ENCODE peak calls at places on chromosome 9, in seven cellular contexts. One of them, this sample, is unnamed.
A peak's percentile ranks its signal among the peaks of the same experiment; 100 is the strongest.

GRCh38 chr9:93252781-93253530 is 69.0 kb downstream of the WNK2 start:
- DNase-seq in left lung: peak; percentile 71
- DNase-seq in HFF-Myc: no peak
- DNase-seq in astrocyte of the cerebellum: no peak
- DNase-seq in GM12864: no peak
- DNase-seq in heart right ventricle: no peak
- DNase-seq in breast epithelium: no peak
- DNase-seq in this sample: no peak

GRCh38 chr9:104941597-104941996 is 13.6 kb upstream of the ABCA1 start:
- DNase-seq in breast epithelium: no peak
- DNase-seq in heart right ventricle: no peak
- DNase-seq in left lung: no peak
- DNase-seq in astrocyte of the cerebellum: no peak
- DNase-seq in HFF-Myc: no peak
- DNase-seq in GM12864: no peak
- DNase-seq in this sample: no peak

GRCh38 chr9:2502760-2503159 is 118.8 kb upstream of the VLDLR start:
- DNase-seq in astrocyte of the cerebellum: peak; percentile 32
- DNase-seq in heart right ventricle: no peak
- DNase-seq in GM12864: no peak
- DNase-seq in HFF-Myc: no peak
- DNase-seq in breast epithelium: no peak
- DNase-seq in left lung: no peak
- DNase-seq in this sample: no peak

GRCh38 chr9:94860678-94861588 is 134.4 kb downstream of the AOPEP start:
- DNase-seq in GM12864: peak; percentile 60
- DNase-seq in breast epithelium: no peak
- DNase-seq in astrocyte of the cerebellum: peak; percentile 92
- DNase-seq in left lung: no peak
- DNase-seq in HFF-Myc: no peak
- DNase-seq in heart right ventricle: no peak
- DNase-seq in this sample: no peak

GRCh38 chr9:5559659-5560058 is 49.3 kb downstream of the PDCD1LG2 start:
- DNase-seq in left lung: no peak
- DNase-seq in breast epithelium: no peak
- DNase-seq in heart right ventricle: no peak
- DNase-seq in HFF-Myc: no peak
- DNase-seq in astrocyte of the cerebellum: no peak
- DNase-seq in GM12864: no peak
- DNase-seq in this sample: no peak

GRCh38 chr9:35488566-35489312 is 1.2 kb upstream of the RUSC2 start:
- DNase-seq in heart right ventricle: no peak
- DNase-seq in astrocyte of the cerebellum: no peak
- DNase-seq in breast epithelium: no peak
- DNase-seq in left lung: no peak
- DNase-seq in GM12864: no peak
- DNase-seq in HFF-Myc: no peak
- DNase-seq in this sample: no peak

GRCh38 chr9:109467936-109468335 is 30.2 kb downstream of the PTPN3 start:
- DNase-seq in heart right ventricle: no peak
- DNase-seq in breast epithelium: no peak
- DNase-seq in GM12864: no peak
- DNase-seq in astrocyte of the cerebellum: no peak
- DNase-seq in left lung: no peak
- DNase-seq in HFF-Myc: no peak
- DNase-seq in this sample: no peak

GRCh38 chr9:125479846-125480615 is 218.4 kb downstream of the GAPVD1 start:
- DNase-seq in HFF-Myc: no peak
- DNase-seq in breast epithelium: no peak
- DNase-seq in astrocyte of the cerebellum: no peak
- DNase-seq in GM12864: no peak
- DNase-seq in left lung: no peak
- DNase-seq in heart right ventricle: no peak
- DNase-seq in this sample: no peak

GRCh38 chr9:91047993-91048607 is 246.5 kb downstream of the SYK start:
- DNase-seq in GM12864: no peak
- DNase-seq in left lung: no peak
- DNase-seq in HFF-Myc: no peak
- DNase-seq in astrocyte of the cerebellum: no peak
- DNase-seq in breast epithelium: no peak
- DNase-seq in heart right ventricle: no peak
- DNase-seq in this sample: no peak

GRCh38 chr9:15160673-15161072 is 146.3 kb downstream of the TTC39B start:
- DNase-seq in heart right ventricle: no peak
- DNase-seq in astrocyte of the cerebellum: no peak
- DNase-seq in GM12864: no peak
- DNase-seq in breast epithelium: no peak
- DNase-seq in left lung: no peak
- DNase-seq in HFF-Myc: peak; percentile 16
- DNase-seq in this sample: no peak

GRCh38 chr9:137139468-137140150 is 655 bp downstream of the GRIN1 start:
- DNase-seq in heart right ventricle: no peak
- DNase-seq in GM12864: no peak
- DNase-seq in HFF-Myc: no peak
- DNase-seq in breast epithelium: no peak
- DNase-seq in left lung: no peak
- DNase-seq in astrocyte of the cerebellum: no peak
- DNase-seq in this sample: no peak

GRCh38 chr9:137302176-137303030 is at the start of gene NRARP:
- DNase-seq in left lung: peak; percentile 95
- DNase-seq in heart right ventricle: peak; percentile 92
- DNase-seq in HFF-Myc: no peak
- DNase-seq in GM12864: no peak
- DNase-seq in astrocyte of the cerebellum: no peak
- DNase-seq in breast epithelium: peak; percentile 89
- DNase-seq in this sample: peak; percentile 90

GRCh38 chr9:121463026-121463827 is 36.4 kb downstream of the GGTA1 start:
- DNase-seq in breast epithelium: no peak
- DNase-seq in astrocyte of the cerebellum: no peak
- DNase-seq in heart right ventricle: peak; percentile 73
- DNase-seq in GM12864: no peak
- DNase-seq in HFF-Myc: no peak
- DNase-seq in left lung: no peak
- DNase-seq in this sample: peak; percentile 16

GRCh38 chr9:77747163-77747562 is 99.0 kb upstream of the GNA14 start:
- DNase-seq in GM12864: no peak
- DNase-seq in HFF-Myc: no peak
- DNase-seq in astrocyte of the cerebellum: no peak
- DNase-seq in heart right ventricle: no peak
- DNase-seq in left lung: no peak
- DNase-seq in breast epithelium: no peak
- DNase-seq in this sample: no peak

GRCh38 chr9:95077766-95078382 is 239.6 kb downstream of the FANCC start:
- DNase-seq in HFF-Myc: no peak
- DNase-seq in astrocyte of the cerebellum: no peak
- DNase-seq in left lung: no peak
- DNase-seq in heart right ventricle: no peak
- DNase-seq in breast epithelium: no peak
- DNase-seq in GM12864: no peak
- DNase-seq in this sample: no peak

GRCh38 chr9:18798518-18799290 is 234.3 kb downstream of the SAXO1 start:
- DNase-seq in HFF-Myc: no peak
- DNase-seq in left lung: no peak
- DNase-seq in astrocyte of the cerebellum: no peak
- DNase-seq in heart right ventricle: no peak
- DNase-seq in GM12864: no peak
- DNase-seq in breast epithelium: no peak
- DNase-seq in this sample: no peak

GRCh38 chr9:28899926-28900325 is 1326.6 kb upstream of the C9orf72 start:
- DNase-seq in heart right ventricle: no peak
- DNase-seq in left lung: peak; percentile 34
- DNase-seq in HFF-Myc: no peak
- DNase-seq in breast epithelium: no peak
- DNase-seq in GM12864: no peak
- DNase-seq in astrocyte of the cerebellum: no peak
- DNase-seq in this sample: no peak

GRCh38 chr9:70260606-70261005 is 1.8 kb downstream of the SMC5 start:
- DNase-seq in astrocyte of the cerebellum: no peak
- DNase-seq in left lung: no peak
- DNase-seq in heart right ventricle: no peak
- DNase-seq in HFF-Myc: no peak
- DNase-seq in breast epithelium: no peak
- DNase-seq in GM12864: peak; percentile 38
- DNase-seq in this sample: no peak

GRCh38 chr9:89523948-89524347 is 26.0 kb upstream of the SEMA4D start:
- DNase-seq in left lung: no peak
- DNase-seq in breast epithelium: no peak
- DNase-seq in GM12864: no peak
- DNase-seq in HFF-Myc: no peak
- DNase-seq in astrocyte of the cerebellum: no peak
- DNase-seq in heart right ventricle: no peak
- DNase-seq in this sample: no peak

GRCh38 chr9:113582698-113583200 is 119.2 kb downstream of the RGS3 start:
- DNase-seq in HFF-Myc: no peak
- DNase-seq in heart right ventricle: no peak
- DNase-seq in breast epithelium: no peak
- DNase-seq in GM12864: no peak
- DNase-seq in astrocyte of the cerebellum: no peak
- DNase-seq in left lung: no peak
- DNase-seq in this sample: no peak

GRCh38 chr9:127463891-127464290 is 12.6 kb downstream of the LRSAM1 start:
- DNase-seq in heart right ventricle: peak; percentile 61
- DNase-seq in breast epithelium: no peak
- DNase-seq in astrocyte of the cerebellum: no peak
- DNase-seq in HFF-Myc: no peak
- DNase-seq in GM12864: no peak
- DNase-seq in left lung: no peak
- DNase-seq in this sample: no peak

GRCh38 chr9:114501786-114502682 is 3.2 kb downstream of the WHRN start:
- DNase-seq in heart right ventricle: no peak
- DNase-seq in astrocyte of the cerebellum: no peak
- DNase-seq in left lung: no peak
- DNase-seq in GM12864: no peak
- DNase-seq in HFF-Myc: no peak
- DNase-seq in breast epithelium: no peak
- DNase-seq in this sample: no peak

GRCh38 chr9:81543695-81544094 is 145.7 kb downstream of the TLE1 start:
- DNase-seq in breast epithelium: no peak
- DNase-seq in astrocyte of the cerebellum: no peak
- DNase-seq in HFF-Myc: no peak
- DNase-seq in GM12864: no peak
- DNase-seq in left lung: no peak
- DNase-seq in heart right ventricle: no peak
- DNase-seq in this sample: no peak

GRCh38 chr9:81379655-81380054 is 309.7 kb downstream of the TLE1 start:
- DNase-seq in astrocyte of the cerebellum: no peak
- DNase-seq in HFF-Myc: no peak
- DNase-seq in left lung: no peak
- DNase-seq in breast epithelium: no peak
- DNase-seq in heart right ventricle: no peak
- DNase-seq in GM12864: no peak
- DNase-seq in this sample: no peak

DNA sequence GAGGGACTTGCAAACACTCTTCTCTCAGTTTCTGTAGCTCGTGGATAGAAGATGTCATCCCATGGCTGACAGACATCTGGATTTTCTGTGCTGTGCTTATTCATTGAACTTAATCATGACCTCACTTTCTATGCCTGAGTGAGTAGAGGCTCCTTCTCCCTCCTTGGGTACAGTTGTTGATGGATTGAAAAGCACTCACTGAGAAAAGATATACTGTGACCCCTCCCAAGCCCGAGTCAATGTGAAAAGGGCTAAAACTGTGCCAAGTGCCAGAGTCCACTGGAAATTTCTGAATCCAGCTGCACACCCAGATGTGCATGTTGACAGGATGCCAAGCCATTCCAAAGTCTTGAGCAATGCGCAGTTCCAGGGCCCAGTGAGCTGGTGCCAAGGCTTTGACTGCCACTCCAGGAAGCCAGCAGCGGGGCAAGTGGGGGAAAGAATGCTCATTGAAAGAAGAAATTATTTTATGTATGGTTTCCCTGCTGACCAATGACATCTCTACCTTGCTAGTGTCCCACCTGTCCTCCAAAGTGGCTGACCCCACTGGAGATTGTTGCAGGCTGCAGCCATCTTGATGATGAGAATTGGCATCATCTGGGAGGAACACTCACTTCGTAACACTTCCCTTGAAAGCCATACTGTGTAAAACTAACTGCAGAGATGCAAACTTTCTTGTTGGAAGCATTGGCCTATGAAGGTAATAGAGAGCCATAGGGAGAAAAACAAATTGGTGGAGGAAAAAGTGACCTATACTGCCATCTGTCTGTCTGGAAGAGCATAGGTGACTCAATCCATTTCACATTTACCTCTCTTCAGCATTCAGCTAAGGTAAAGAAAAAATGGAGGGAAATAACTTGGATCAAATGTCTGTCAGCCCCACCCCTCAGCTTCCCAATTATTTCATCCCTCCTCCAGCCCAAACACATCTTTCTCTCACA is 473.2 kb downstream of the NTRK2 start:
- DNase-seq in HFF-Myc: peak; percentile 12
- DNase-seq in left lung: no peak
- DNase-seq in GM12864: no peak
- DNase-seq in heart right ventricle: no peak
- DNase-seq in breast epithelium: no peak
- DNase-seq in astrocyte of the cerebellum: peak; percentile 1
- DNase-seq in this sample: no peak
- TF ChIP-seq CTCF in HFF-Myc: peak; percentile 28
- TF ChIP-seq CTCF in left lung: no peak
- TF ChIP-seq CTCF in GM12864: peak; percentile 69
- TF ChIP-seq CTCF in heart right ventricle: peak; percentile 41
- TF ChIP-seq CTCF in breast epithelium: peak; percentile 33
- TF ChIP-seq CTCF in astrocyte of the cerebellum: peak; percentile 46
- TF ChIP-seq CTCF in this sample: peak; percentile 61

GRCh38 chr9:133532937-133533668 is 1.4 kb upstream of the ADAMTSL2 start:
- DNase-seq in astrocyte of the cerebellum: no peak
- DNase-seq in heart right ventricle: peak; percentile 83
- DNase-seq in GM12864: peak; percentile 33
- DNase-seq in breast epithelium: no peak
- DNase-seq in HFF-Myc: no peak
- DNase-seq in left lung: no peak
- DNase-seq in this sample: peak; percentile 64
- TF ChIP-seq CTCF in astrocyte of the cerebellum: peak; percentile 45
- TF ChIP-seq CTCF in heart right ventricle: peak; percentile 40
- TF ChIP-seq CTCF in GM12864: peak; percentile 70
- TF ChIP-seq CTCF in breast epithelium: peak; percentile 42
- TF ChIP-seq CTCF in HFF-Myc: peak; percentile 76
- TF ChIP-seq CTCF in left lung: peak; percentile 37
- TF ChIP-seq CTCF in this sample: peak; percentile 52

GRCh38 chr9:117046666-117047327 is 359.7 kb downstream of the TRIM32 start:
- DNase-seq in breast epithelium: no peak
- DNase-seq in heart right ventricle: no peak
- DNase-seq in GM12864: peak; percentile 18
- DNase-seq in HFF-Myc: no peak
- DNase-seq in astrocyte of the cerebellum: no peak
- DNase-seq in left lung: no peak
- DNase-seq in this sample: no peak
- TF ChIP-seq CTCF in breast epithelium: no peak
- TF ChIP-seq CTCF in heart right ventricle: peak; percentile 10
- TF ChIP-seq CTCF in GM12864: peak; percentile 41
- TF ChIP-seq CTCF in HFF-Myc: peak; percentile 5
- TF ChIP-seq CTCF in astrocyte of the cerebellum: no peak
- TF ChIP-seq CTCF in left lung: no peak
- TF ChIP-seq CTCF in this sample: peak; percentile 38

DNA sequence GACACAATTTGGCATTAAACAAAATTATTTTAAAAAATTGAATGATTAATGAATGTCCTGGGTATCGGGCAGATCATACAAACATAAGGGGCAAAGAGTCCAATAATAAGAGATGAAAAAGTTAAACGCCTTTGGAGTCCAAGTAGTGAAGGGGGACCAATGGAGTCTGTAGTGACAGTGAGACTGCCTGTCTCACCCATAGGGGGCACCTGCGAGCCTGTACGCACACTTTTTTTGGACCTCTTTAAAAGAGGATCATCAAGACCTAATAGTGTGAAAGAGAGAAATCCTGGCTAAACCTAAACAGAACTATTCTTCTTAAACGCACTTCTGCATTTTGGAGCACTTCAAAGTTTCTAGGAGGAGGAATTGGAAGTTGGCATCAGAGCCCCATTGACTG is 636.0 kb upstream of the KLF4 start:
- DNase-seq in GM12864: no peak
- DNase-seq in astrocyte of the cerebellum: no peak
- DNase-seq in HFF-Myc: no peak
- DNase-seq in left lung: no peak
- DNase-seq in heart right ventricle: no peak
- DNase-seq in breast epithelium: no peak
- DNase-seq in this sample: no peak
- TF ChIP-seq CTCF in GM12864: peak; percentile 65
- TF ChIP-seq CTCF in astrocyte of the cerebellum: peak; percentile 24
- TF ChIP-seq CTCF in HFF-Myc: peak; percentile 45
- TF ChIP-seq CTCF in left lung: no peak
- TF ChIP-seq CTCF in heart right ventricle: peak; percentile 47
- TF ChIP-seq CTCF in breast epithelium: no peak
- TF ChIP-seq CTCF in this sample: peak; percentile 25